ENCODE peak calls at places on chromosomes 4 and X, in ten cellular contexts. H is psoas muscle, Z is heart right ventricle, K is lung, X is mammary epithelial cell, C is pancreas, B is right atrium auricular region, I is ovary, P is PC-3, O is keratinocyte. F is an unnamed sample.
A peak's percentile ranks its signal among the peaks of the same experiment; 100 is the strongest.

GRCh38 chr4:188002751-188003150 is 7.2 kb downstream of the ZFP42 start:
- DNase-seq in H (no peak), Z (no peak), K (no peak), X (peak; percentile 23), C (no peak), B (no peak), I (no peak), P (no peak), O (peak; percentile 11), F (no peak)

GRCh38 chrX:133926099-133926498 is 59.3 kb downstream of the GPC3 start:
- DNase-seq in H (no peak), Z (no peak), K (no peak), X (no peak), C (no peak), B (no peak), I (no peak), P (no peak), O (no peak), F (no peak)

GRCh38 chrX:26347171-26347570 is 131.2 kb downstream of the MAGEB5 start:
- DNase-seq in H (no peak), Z (no peak), K (no peak), X (no peak), C (no peak), B (no peak), I (no peak), P (no peak), O (no peak), F (no peak)

GRCh38 chrX:84729809-84730208 is 227.6 kb upstream of the HDX start:
- DNase-seq in H (no peak), Z (no peak), K (no peak), X (peak; percentile 25), C (no peak), B (no peak), I (no peak), P (peak; percentile 42), O (no peak), F (no peak)

GRCh38 chrX:41045960-41046567 is 39.2 kb upstream of the USP9X start:
- DNase-seq in H (no peak), Z (peak; percentile 2), K (no peak), X (no peak), C (no peak), B (no peak), I (no peak), P (no peak), O (no peak), F (no peak)

GRCh38 chrX:47707031-47707780 is 48.2 kb upstream of the UXT start:
- DNase-seq in H (no peak), Z (no peak), K (no peak), X (no peak), C (no peak), B (no peak), I (no peak), P (no peak), O (no peak), F (no peak)

GRCh38 chrX:69116077-69116476 is 49.2 kb downstream of the PJA1 start:
- DNase-seq in H (no peak), Z (no peak), K (no peak), X (peak; percentile 95), C (peak; percentile 29), B (no peak), I (no peak), P (peak; percentile 52), O (peak; percentile 91), F (peak; percentile 93)

GRCh38 chr4:175584172-175584571 is 227.9 kb downstream of the GPM6A start:
- DNase-seq in H (no peak), Z (no peak), K (no peak), X (no peak), C (no peak), B (no peak), I (no peak), P (no peak), O (no peak), F (no peak)

GRCh38 chr4:48708610-48709009 is 71.5 kb downstream of the FRYL start:
- DNase-seq in H (no peak), Z (no peak), K (no peak), X (no peak), C (no peak), B (no peak), I (no peak), P (no peak), O (no peak), F (no peak)

GRCh38 chrX:18677140-18677834 is 5.4 kb upstream of the RS1 start:
- DNase-seq in H (no peak), Z (no peak), K (no peak), X (no peak), C (no peak), B (no peak), I (no peak), P (no peak), O (no peak), F (no peak)

GRCh38 chr4:75547647-75548387 is 8.0 kb upstream of the ODAPH start:
- DNase-seq in H (peak; percentile 59), Z (peak; percentile 12), K (no peak), X (no peak), C (no peak), B (peak; percentile 63), I (peak; percentile 35), P (no peak), O (no peak), F (no peak)

GRCh38 chr4:142379277-142380051 is 466.6 kb downstream of the INPP4B start:
- DNase-seq in H (no peak), Z (no peak), K (no peak), X (peak; percentile 69), C (no peak), B (no peak), I (no peak), P (peak; percentile 82), O (no peak), F (no peak)

GRCh38 chrX:24204331-24204730 is 54.8 kb downstream of the ZFX start:
- DNase-seq in H (no peak), Z (no peak), K (no peak), X (peak; percentile 15), C (no peak), B (no peak), I (no peak), P (peak; percentile 15), O (no peak), F (no peak)

GRCh38 chr4:153061971-153062370 is 125.8 kb downstream of the FHDC1 start:
- DNase-seq in H (no peak), Z (no peak), K (no peak), X (no peak), C (no peak), B (no peak), I (no peak), P (no peak), O (no peak), F (no peak)

GRCh38 chr4:137124278-137124932 is 407.9 kb downstream of the PCDH18 start:
- DNase-seq in H (no peak), Z (peak; percentile 5), K (no peak), X (peak; percentile 53), C (no peak), B (no peak), I (no peak), P (peak; percentile 68), O (no peak), F (no peak)

GRCh38 chr4:107734120-107734519 is 14.1 kb upstream of the PAPSS1 start:
- DNase-seq in H (no peak), Z (no peak), K (no peak), X (no peak), C (no peak), B (no peak), I (no peak), P (peak; percentile 33), O (no peak), F (no peak)

GRCh38 chrX:104370089-104370488 is 115.4 kb upstream of the ESX1 start:
- DNase-seq in H (no peak), Z (no peak), K (no peak), X (peak; percentile 63), C (no peak), B (no peak), I (no peak), P (peak; percentile 85), O (peak; percentile 23), F (peak; percentile 31)

GRCh38 chr4:94911141-94911540 is 153.4 kb downstream of the BMPR1B start:
- DNase-seq in H (no peak), Z (no peak), K (no peak), X (no peak), C (no peak), B (no peak), I (no peak), P (no peak), O (no peak), F (no peak)
- H3K27ac ChIP-seq in H (no peak overlapping the region), Z (no peak overlapping the region), K (no peak overlapping the region), X (no peak overlapping the region), C (no peak overlapping the region), B (no peak overlapping the region), I (no peak overlapping the region), P (no peak overlapping the region), O (no peak overlapping the region), F (no peak overlapping the region)

GRCh38 chr4:40991908-40992307 is 222.4 kb downstream of the APBB2 start:
- DNase-seq in H (no peak), Z (no peak), K (no peak), X (no peak), C (no peak), B (no peak), I (no peak), P (no peak), O (no peak), F (no peak)

GRCh38 chr4:40995850-40996249 is 218.5 kb downstream of the APBB2 start:
- DNase-seq in H (no peak), Z (no peak), K (no peak), X (no peak), C (no peak), B (no peak), I (no peak), P (no peak), O (no peak), F (no peak)

GRCh38 chr4:40990899-40991265 is 223.5 kb downstream of the APBB2 start:
- DNase-seq in H (no peak), Z (no peak), K (no peak), X (no peak), C (no peak), B (no peak), I (no peak), P (no peak), O (no peak), F (no peak)

GRCh38 chr4:40990202-40990898 is 224.0 kb downstream of the APBB2 start:
- DNase-seq in H (no peak), Z (no peak), K (no peak), X (peak; percentile 92), C (no peak), B (no peak), I (no peak), P (peak; percentile 91), O (peak; percentile 52), F (peak; percentile 78)

GRCh38 chr4:40992472-40993298 is 221.7 kb downstream of the APBB2 start:
- DNase-seq in H (no peak), Z (no peak), K (no peak), X (peak; percentile 79), C (no peak), B (no peak), I (peak; percentile 46), P (peak; percentile 38), O (peak; percentile 35), F (peak; percentile 46)
- H3K27ac ChIP-seq in H (no peak overlapping the region), Z (peak overlapping the region; percentile 49), K (no peak overlapping the region), X (peak overlapping the region; percentile 97), C (no peak overlapping the region), B (peak overlapping the region; percentile 1), I (peak overlapping the region; percentile 28), P (peak overlapping the region; percentile 25), O (peak overlapping the region; percentile 76), F (peak overlapping the region; percentile 95)

GRCh38 chrX:140713174-140713539 is 3.6 kb downstream of the LINC00632 start:
- DNase-seq in H (no peak), Z (no peak), K (no peak), X (no peak), C (no peak), B (no peak), I (no peak), P (no peak), O (no peak), F (no peak)
- H3K27ac ChIP-seq in H (no peak overlapping the region), Z (no peak overlapping the region), K (no peak overlapping the region), X (no peak overlapping the region), C (no peak overlapping the region), B (peak overlapping the region; percentile 35), I (no peak overlapping the region), P (no peak overlapping the region), O (no peak overlapping the region), F (no peak overlapping the region)

GRCh38 chr4:148029781-148030180 is 297.9 kb downstream of the ARHGAP10 start:
- DNase-seq in H (no peak), Z (no peak), K (no peak), X (no peak), C (no peak), B (no peak), I (no peak), P (no peak), O (no peak), F (no peak)
- H3K27ac ChIP-seq in H (peak overlapping the region; percentile 50), Z (no peak overlapping the region), K (no peak overlapping the region), X (no peak overlapping the region), C (no peak overlapping the region), B (no peak overlapping the region), I (no peak overlapping the region), P (no peak overlapping the region), O (no peak overlapping the region), F (peak overlapping the region; percentile 67)

F was measured in epithelial cell of prostate.